ENCODE peak calls at places on chromosomes 11 and 22, in ten cellular contexts. B is CD8-positive, alpha-beta memory T cell; O is right atrium auricular region; Z is CD4-positive, CD25-positive, alpha-beta regulatory T cell; J is stomach; V is transverse colon; D is ovary; K is colonic mucosa; R is cardiac muscle cell; H is body of pancreas. U is an unnamed sample. For H3K4me1, the result is how much of the 10 kb centered on the place peaks cover.

GRCh38 chr22:42313804-42314581 is 43.5 kb upstream of the TCF20 start:
- DNase-seq in O (no peak), J (peak), R (peak), Z (peak), V (peak), D (no peak), B (peak), K (peak), H (peak), U (peak)

GRCh38 chr11:447923-448731 is 2.0 kb upstream of the PTDSS2 start:
- DNase-seq in O (peak), Z (peak), K (peak), D (peak), R (peak), H (peak), J (peak), B (peak), V (peak), U (peak)

GRCh38 chr11:6568191-6568918 is 35.1 kb downstream of the RRP8 start:
- DNase-seq in B (no peak), H (peak), O (no peak), R (peak), Z (no peak), D (peak), K (no peak), V (no peak), J (peak), U (peak)

GRCh38 chr22:42585096-42585495 is 29.6 kb downstream of the POLDIP3 start:
- DNase-seq in O (no peak), J (no peak), V (no peak), D (no peak), B (no peak), K (no peak), Z (no peak), R (no peak), H (no peak), U (no peak)

GRCh38 chr22:25062378-25063095 is 110.0 kb downstream of the KIAA1671 start:
- DNase-seq in J (no peak), K (no peak), Z (peak), D (no peak), V (peak), O (no peak), H (peak), R (no peak), B (peak), U (no peak)

GRCh38 chr11:13354335-13354734 is 76.7 kb downstream of the BMAL1 start:
- DNase-seq in K (no peak), H (no peak), R (peak), O (no peak), D (no peak), V (no peak), Z (no peak), J (no peak), B (no peak), U (no peak)

GRCh38 chr22:16603448-16603768 is 10.8 kb upstream of the CCT8L2 start:
- DNase-seq in K (no peak), R (no peak), Z (no peak), J (no peak), B (no peak), H (no peak), O (no peak), D (no peak), V (no peak), U (no peak)

GRCh38 chr11:89612111-89612510 is 98.0 kb upstream of the TRIM77 start:
- DNase-seq in R (no peak), O (no peak), J (no peak), D (no peak), V (no peak), Z (no peak), H (no peak), K (no peak), B (no peak), U (no peak)

GRCh38 chr11:66123902-66124301 is 53.8 kb downstream of the PACS1 start:
- DNase-seq in K (peak), R (no peak), J (peak), H (peak), D (no peak), Z (no peak), B (no peak), O (no peak), V (no peak), U (no peak)

GRCh38 chr11:6962673-6963072 is 36.4 kb downstream of the ZNF215 start:
- DNase-seq in V (no peak), B (no peak), O (no peak), J (no peak), R (no peak), H (no peak), K (no peak), Z (no peak), D (no peak), U (no peak)

GRCh38 chr11:66363805-66364535 is 7.6 kb downstream of the SLC29A2 start:
- DNase-seq in D (no peak), O (no peak), V (peak), J (peak), K (peak), R (peak), H (no peak), Z (peak), B (peak), U (no peak)

GRCh38 chr11:75262961-75263852 is 22.6 kb downstream of the TPBGL start:
- DNase-seq in Z (no peak), J (no peak), B (no peak), H (no peak), R (no peak), O (no peak), V (peak), K (no peak), D (no peak), U (no peak)

GRCh38 chr11:126246636-126247035 is 22.1 kb downstream of the SRPRA start:
- DNase-seq in Z (no peak), J (no peak), O (no peak), H (no peak), R (peak), D (no peak), K (no peak), B (no peak), V (no peak), U (no peak)

GRCh38 chr11:16612801-16613400 is 125.5 kb upstream of the C11orf58 start:
- DNase-seq in K (no peak), H (no peak), O (no peak), Z (no peak), D (no peak), J (no peak), R (no peak), V (no peak), B (no peak), U (no peak)

GRCh38 chr11:11849127-11849746 is 7.5 kb downstream of the USP47 start:
- DNase-seq in V (peak), J (peak), K (peak), Z (peak), D (peak), H (peak), B (peak), R (peak), O (no peak), U (peak)

GRCh38 chr11:62445314-62445740 is 26.5 kb downstream of the SCGB1A1 start:
- DNase-seq in D (peak), B (no peak), K (no peak), R (peak), H (peak), J (peak), Z (no peak), O (peak), V (peak), U (no peak)

GRCh38 chr11:108886608-108887007 is 221.7 kb downstream of the DDX10 start:
- DNase-seq in R (no peak), H (no peak), D (no peak), B (no peak), J (no peak), K (no peak), Z (no peak), O (no peak), V (no peak), U (no peak)

GRCh38 chr11:100681064-100681502 is 6.0 kb upstream of the ARHGAP42 start:
- DNase-seq in J (peak), R (peak), K (peak), H (peak), O (peak), V (peak), D (no peak), B (peak), Z (no peak), U (peak)

GRCh38 chr22:45008853-45009751 is 703 bp downstream of the PHF21B start:
- DNase-seq in O (no peak), K (no peak), R (peak), J (no peak), Z (no peak), H (no peak), D (peak), B (no peak), V (no peak), U (peak)

GRCh38 chr22:30423296-30423958 is 2.1 kb upstream of the MTFP1 start:
- DNase-seq in H (no peak), O (no peak), D (no peak), V (peak), R (no peak), Z (no peak), B (no peak), K (no peak), J (no peak), U (no peak)

GRCh38 chr11:95092549-95093324 is 3.1 kb downstream of the ENDOD1 start:
- DNase-seq in H (no peak), D (no peak), J (no peak), K (peak), R (peak), Z (no peak), O (no peak), B (peak), V (peak), U (peak)

GRCh38 chr11:121802542-121802941 is 313.5 kb downstream of the BLID start:
- DNase-seq in D (peak), R (no peak), O (no peak), V (peak), K (peak), B (no peak), H (no peak), Z (no peak), J (no peak), U (no peak)

GRCh38 chr11:78160557-78160956 is 21.1 kb upstream of the ALG8 start:
- DNase-seq in D (no peak), J (no peak), H (no peak), R (no peak), K (no peak), Z (no peak), B (no peak), O (no peak), V (no peak), U (no peak)

GRCh38 chr11:76139317-76139716 is 67.0 kb downstream of the WNT11 start:
- DNase-seq in J (no peak), K (no peak), R (no peak), O (no peak), B (no peak), Z (no peak), V (no peak), H (no peak), D (no peak), U (no peak)

GRCh38 chr11:70601861-70602575 is 203.7 kb downstream of the CTTN start:
- DNase-seq in K (no peak), H (no peak), O (no peak), V (no peak), Z (no peak), D (no peak), R (no peak), B (no peak), J (no peak), U (no peak)

GRCh38 chr22:43820671-43821305 is 8.7 kb upstream of the EFCAB6 start:
- DNase-seq in V (no peak), H (no peak), J (no peak), O (no peak), D (no peak), K (no peak), Z (no peak), B (no peak), R (no peak), U (no peak)

GRCh38 chr22:41699264-41700104 is at the start of gene MEI1:
- DNase-seq in V (peak), J (peak), R (peak), D (peak), K (peak), B (peak), O (peak), H (peak), Z (peak), U (peak)

GRCh38 chr22:29690481-29690880 is 29.3 kb upstream of the CABP7 start:
- DNase-seq in K (no peak), R (no peak), H (no peak), O (no peak), B (no peak), D (no peak), V (no peak), Z (no peak), J (no peak), U (no peak)

GRCh38 chr11:123800041-123800440 is 6.1 kb downstream of the OR6M1 start:
- DNase-seq in V (no peak), J (no peak), R (no peak), H (peak), K (no peak), B (no peak), O (no peak), Z (no peak), D (no peak), U (no peak)

GRCh38 chr11:106306942-106307341 is 229.5 kb downstream of the AASDHPPT start:
- DNase-seq in Z (no peak), K (no peak), B (no peak), D (no peak), J (no peak), V (no peak), R (no peak), O (no peak), H (no peak), U (no peak)

GRCh38 chr11:93219440-93219839 is 21.6 kb upstream of the SLC36A4 start:
- DNase-seq in Z (no peak), H (no peak), R (no peak), D (no peak), V (no peak), J (no peak), O (no peak), B (no peak), K (no peak), U (no peak)

GRCh38 chr11:19923631-19924030 is 211.0 kb downstream of the NAV2 start:
- DNase-seq in B (no peak), V (no peak), R (no peak), D (no peak), O (no peak), H (no peak), Z (no peak), K (no peak), J (no peak), U (no peak)

GRCh38 chr11:271316-271715 is 6.9 kb upstream of the NLRP6 start:
- DNase-seq in J (no peak), O (no peak), V (no peak), H (no peak), D (no peak), K (peak), Z (no peak), B (no peak), R (no peak), U (no peak)

GRCh38 chr11:86160546-86161149 is 83.9 kb upstream of the EED start:
- DNase-seq in Z (no peak), H (no peak), R (no peak), B (no peak), J (no peak), K (no peak), O (no peak), V (no peak), D (no peak), U (no peak)

GRCh38 chr11:86156397-86156977 is 87.6 kb upstream of the PICALM start:
- DNase-seq in O (no peak), J (no peak), K (no peak), D (no peak), H (no peak), R (no peak), B (no peak), Z (no peak), V (no peak), U (no peak)

GRCh38 chr11:86157797-86158378 is 86.7 kb upstream of the EED start:
- DNase-seq in K (no peak), R (no peak), Z (no peak), H (no peak), B (no peak), J (no peak), V (no peak), D (no peak), O (no peak), U (no peak)

GRCh38 chr11:86161373-86162255 is 82.9 kb upstream of the EED start:
- DNase-seq in K (no peak), V (no peak), R (no peak), B (no peak), Z (no peak), H (no peak), J (no peak), D (no peak), O (no peak), U (no peak)

GRCh38 chr11:86158716-86159669 is 85.6 kb upstream of the EED start:
- DNase-seq in B (no peak), K (no peak), D (no peak), O (no peak), V (no peak), Z (no peak), R (no peak), H (no peak), J (no peak), U (no peak)
- H3K4me1 ChIP-seq in B (under half), K (under half), D (under half), O (under half), V (under half), Z (under half), R (under half), H (under half), J (under half), U (under half)

DNA sequence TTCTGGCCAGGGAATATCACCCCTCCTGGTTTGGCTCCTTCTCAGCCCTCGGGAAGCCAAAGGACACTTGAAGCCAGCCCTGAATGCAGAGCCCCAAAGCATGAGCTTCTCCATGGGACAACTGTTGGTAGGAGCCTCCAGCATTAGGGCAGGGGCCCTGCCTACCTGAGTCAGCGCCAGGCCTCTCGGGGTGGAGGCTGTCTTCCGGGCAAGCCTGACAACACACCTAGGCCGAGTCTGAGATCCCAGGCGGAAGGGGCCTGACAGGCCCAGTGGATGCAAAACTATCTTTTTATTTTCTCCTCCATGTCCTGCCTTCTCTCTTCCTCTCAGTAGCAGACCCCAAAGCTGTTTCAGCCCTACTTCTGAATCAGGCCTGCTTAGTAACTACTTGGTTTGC is 27.6 kb downstream of the RCOR2 start:
- DNase-seq in K (peak), O (no peak), R (no peak), H (no peak), D (no peak), B (no peak), J (peak), Z (no peak), V (peak), U (no peak)
- H3K4me1 ChIP-seq in K (under half), O (under half), R (under half), H (half or more), D (under half), B (half or more), J (half or more), Z (half or more), V (under half), U (under half)

GRCh38 chr11:117152066-117152465 is 8.0 kb downstream of the PAFAH1B2 start:
- DNase-seq in V (no peak), K (no peak), R (no peak), Z (no peak), B (no peak), H (no peak), D (no peak), O (no peak), J (no peak), U (no peak)
- H3K4me1 ChIP-seq in V (under half), K (under half), R (under half), Z (under half), B (under half), H (half or more), D (under half), O (under half), J (half or more), U (under half)

DNA sequence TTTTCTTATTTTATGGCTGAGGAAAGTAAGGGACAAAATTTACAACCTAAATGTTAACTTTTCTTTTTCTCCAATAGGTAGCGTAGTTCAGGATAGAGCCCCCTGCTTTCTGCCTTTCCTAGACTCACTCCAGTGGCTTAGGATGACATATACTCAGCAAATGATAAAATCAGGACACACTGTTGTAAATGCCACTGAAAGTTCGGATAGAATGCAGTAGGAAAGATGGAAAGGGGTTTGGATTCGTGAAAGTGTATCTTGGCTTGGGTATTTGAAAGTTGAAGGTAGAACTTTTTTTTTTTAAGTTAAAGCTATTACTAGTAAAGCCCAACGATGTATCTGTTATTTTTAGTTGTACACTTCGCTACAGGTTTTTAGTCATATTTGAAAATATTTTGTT is 2.2 kb downstream of the DYNC2H1 start:
- DNase-seq in J (no peak), O (no peak), H (no peak), V (no peak), B (no peak), K (no peak), R (no peak), D (no peak), Z (no peak), U (no peak)
- H3K4me1 ChIP-seq in J (under half), O (under half), H (under half), V (under half), B (under half), K (under half), R (under half), D (under half), Z (under half), U (under half)

GRCh38 chr11:2687223-2687530 is 12.6 kb downstream of the KCNQ1OT1 start:
- DNase-seq in O (no peak), Z (no peak), H (no peak), B (no peak), R (no peak), D (peak), V (no peak), J (no peak), K (no peak), U (peak)
- H3K4me1 ChIP-seq in O (under half), Z (under half), H (half or more), B (under half), R (under half), D (under half), V (under half), J (half or more), K (under half), U (under half)

GRCh38 chr22:46054878-46055158 is 77.9 kb upstream of the WNT7B start:
- DNase-seq in O (no peak), D (no peak), B (no peak), K (no peak), R (no peak), J (no peak), Z (no peak), V (no peak), H (no peak), U (no peak)
- H3K4me1 ChIP-seq in O (under half), D (under half), B (half or more), K (under half), R (under half), J (half or more), Z (half or more), V (under half), H (half or more), U (half or more)

DNA sequence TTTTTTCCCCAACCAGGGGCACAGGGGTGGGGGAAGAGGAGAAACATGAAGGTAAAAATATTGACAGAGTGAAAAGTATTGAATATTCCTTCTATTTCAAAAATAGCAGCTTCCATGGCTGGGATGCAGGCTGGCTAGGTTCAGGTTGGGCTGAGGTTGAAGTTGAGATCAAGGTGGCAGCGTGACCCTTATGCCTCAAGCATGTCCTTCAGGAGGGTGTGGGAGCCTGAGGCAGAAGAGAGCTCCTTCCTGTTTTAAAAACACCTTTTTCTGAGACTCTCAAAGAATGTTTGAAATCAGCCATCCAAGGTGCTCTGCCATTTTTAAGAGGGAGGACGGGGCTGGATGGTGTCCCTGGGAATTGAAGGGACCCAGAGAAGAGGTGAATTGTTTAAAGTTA is 29.5 kb downstream of the TIMP3 start:
- DNase-seq in B (no peak), V (no peak), Z (no peak), K (no peak), D (no peak), O (no peak), H (no peak), J (no peak), R (no peak), U (no peak)
- H3K4me1 ChIP-seq in B (under half), V (under half), Z (under half), K (under half), D (under half), O (under half), H (under half), J (half or more), R (half or more), U (half or more)

U was measured in adrenal gland.